ENCODE peak calls at places on chromosomes 6 and 20, in five cellular contexts. One of them, this sample, is unnamed.

GRCh38 chr6:85672050-85672449 is 29.4 kb upstream of the SYNCRIP start:
- DNase-seq in DND-41: no peak
- DNase-seq in mucosa of descending colon: no peak
- DNase-seq in OCI-M1: no peak
- DNase-seq in natural killer cell: no peak
- DNase-seq in this sample: no peak

GRCh38 chr6:100796049-100796823 is 84.9 kb downstream of the ASCC3 start:
- DNase-seq in OCI-M1: peak; percentile 75
- DNase-seq in natural killer cell: no peak
- DNase-seq in mucosa of descending colon: no peak
- DNase-seq in DND-41: no peak
- DNase-seq in this sample: no peak

GRCh38 chr6:110528051-110528929 is 51.9 kb upstream of the SLC22A16 start:
- DNase-seq in mucosa of descending colon: no peak
- DNase-seq in natural killer cell: no peak
- DNase-seq in DND-41: peak; percentile 61
- DNase-seq in OCI-M1: peak; percentile 88
- DNase-seq in this sample: peak; percentile 45

GRCh38 chr6:106899697-106900096 is 74.8 kb downstream of the CD24 start:
- DNase-seq in OCI-M1: no peak
- DNase-seq in mucosa of descending colon: no peak
- DNase-seq in DND-41: no peak
- DNase-seq in natural killer cell: no peak
- DNase-seq in this sample: no peak

GRCh38 chr6:75431379-75431778 is 62.2 kb downstream of the FILIP1 start:
- DNase-seq in mucosa of descending colon: no peak
- DNase-seq in OCI-M1: no peak
- DNase-seq in DND-41: no peak
- DNase-seq in natural killer cell: no peak
- DNase-seq in this sample: no peak

GRCh38 chr6:33276864-33277662 is at the start of gene B3GALT4:
- DNase-seq in DND-41: peak; percentile 84
- DNase-seq in OCI-M1: peak; percentile 93
- DNase-seq in mucosa of descending colon: peak; percentile 93
- DNase-seq in natural killer cell: peak; percentile 68
- DNase-seq in this sample: peak; percentile 86

GRCh38 chr6:1792989-1793388 is 183.3 kb downstream of the FOXC1 start:
- DNase-seq in DND-41: peak; percentile 41
- DNase-seq in natural killer cell: no peak
- DNase-seq in mucosa of descending colon: no peak
- DNase-seq in OCI-M1: peak; percentile 83
- DNase-seq in this sample: no peak

GRCh38 chr6:140012146-140012545 is 637.7 kb upstream of the CITED2 start:
- DNase-seq in DND-41: no peak
- DNase-seq in mucosa of descending colon: no peak
- DNase-seq in natural killer cell: no peak
- DNase-seq in OCI-M1: no peak
- DNase-seq in this sample: no peak

GRCh38 chr6:80638222-80639055 is 532.0 kb downstream of the BCKDHB start:
- DNase-seq in natural killer cell: no peak
- DNase-seq in OCI-M1: peak; percentile 22
- DNase-seq in mucosa of descending colon: no peak
- DNase-seq in DND-41: peak; percentile 10
- DNase-seq in this sample: no peak

GRCh38 chr20:9498322-9498721 is 16.1 kb upstream of the LAMP5 start:
- DNase-seq in mucosa of descending colon: no peak
- DNase-seq in natural killer cell: no peak
- DNase-seq in OCI-M1: no peak
- DNase-seq in DND-41: no peak
- DNase-seq in this sample: no peak

GRCh38 chr20:64010711-64011237 is 25.2 kb upstream of the C20orf204 start:
- DNase-seq in natural killer cell: no peak
- DNase-seq in OCI-M1: no peak
- DNase-seq in mucosa of descending colon: no peak
- DNase-seq in DND-41: no peak
- DNase-seq in this sample: no peak

GRCh38 chr6:12403201-12403826 is 113.2 kb downstream of the EDN1 start:
- DNase-seq in DND-41: no peak
- DNase-seq in OCI-M1: no peak
- DNase-seq in natural killer cell: no peak
- DNase-seq in mucosa of descending colon: no peak
- DNase-seq in this sample: no peak

GRCh38 chr6:150874184-150874583 is 8.7 kb downstream of the MTHFD1L start:
- DNase-seq in OCI-M1: no peak
- DNase-seq in DND-41: no peak
- DNase-seq in mucosa of descending colon: no peak
- DNase-seq in natural killer cell: no peak
- DNase-seq in this sample: peak; percentile 79

GRCh38 chr20:36399147-36399968 is 93.2 kb downstream of the DLGAP4 start:
- DNase-seq in mucosa of descending colon: peak; percentile 29
- DNase-seq in OCI-M1: peak; percentile 83
- DNase-seq in DND-41: peak; percentile 48
- DNase-seq in natural killer cell: no peak
- DNase-seq in this sample: peak; percentile 32

GRCh38 chr6:2857580-2858337 is 16.1 kb upstream of the SERPINB1 start:
- DNase-seq in natural killer cell: peak; percentile 60
- DNase-seq in mucosa of descending colon: peak; percentile 50
- DNase-seq in DND-41: peak; percentile 66
- DNase-seq in OCI-M1: peak; percentile 95
- DNase-seq in this sample: no peak

GRCh38 chr20:21767739-21768223 is 62.3 kb downstream of the PAX1 start:
- DNase-seq in DND-41: no peak
- DNase-seq in mucosa of descending colon: no peak
- DNase-seq in OCI-M1: no peak
- DNase-seq in natural killer cell: no peak
- DNase-seq in this sample: no peak

GRCh38 chr20:63023071-63023835 is 16.5 kb upstream of the BHLHE23 start:
- DNase-seq in natural killer cell: no peak
- DNase-seq in OCI-M1: no peak
- DNase-seq in mucosa of descending colon: peak; percentile 12
- DNase-seq in DND-41: no peak
- DNase-seq in this sample: no peak

GRCh38 chr6:42136508-42137191 is 5.8 kb downstream of the C6orf132 start:
- DNase-seq in mucosa of descending colon: no peak
- DNase-seq in DND-41: no peak
- DNase-seq in natural killer cell: no peak
- DNase-seq in OCI-M1: peak; percentile 71
- DNase-seq in this sample: peak; percentile 29

GRCh38 chr6:2124260-2124709 is 121.1 kb downstream of the GMDS start:
- DNase-seq in DND-41: no peak
- DNase-seq in mucosa of descending colon: no peak
- DNase-seq in natural killer cell: no peak
- DNase-seq in OCI-M1: peak; percentile 97
- DNase-seq in this sample: no peak

GRCh38 chr6:38725414-38726183 is 10.5 kb downstream of the DNAH8 start:
- DNase-seq in mucosa of descending colon: no peak
- DNase-seq in natural killer cell: no peak
- DNase-seq in OCI-M1: no peak
- DNase-seq in DND-41: no peak
- DNase-seq in this sample: no peak

GRCh38 chr20:8721098-8721497 is 347.8 kb upstream of the PLCB4 start:
- DNase-seq in DND-41: peak; percentile 58
- DNase-seq in mucosa of descending colon: no peak
- DNase-seq in OCI-M1: peak; percentile 66
- DNase-seq in natural killer cell: no peak
- DNase-seq in this sample: peak; percentile 21

GRCh38 chr20:44495257-44495656 is 19.6 kb downstream of the TTPAL start:
- DNase-seq in mucosa of descending colon: no peak
- DNase-seq in natural killer cell: no peak
- DNase-seq in OCI-M1: peak; percentile 13
- DNase-seq in DND-41: no peak
- DNase-seq in this sample: no peak

GRCh38 chr6:79813854-79814477 is 133.4 kb downstream of the ELOVL4 start:
- DNase-seq in DND-41: peak; percentile 60
- DNase-seq in mucosa of descending colon: peak; percentile 31
- DNase-seq in natural killer cell: peak; percentile 29
- DNase-seq in OCI-M1: peak; percentile 93
- DNase-seq in this sample: peak; percentile 20

GRCh38 chr6:105932440-105932839 is 153.7 kb upstream of the PRDM1 start:
- DNase-seq in OCI-M1: no peak
- DNase-seq in mucosa of descending colon: no peak
- DNase-seq in DND-41: no peak
- DNase-seq in natural killer cell: no peak
- DNase-seq in this sample: no peak

GRCh38 chr6:99602519-99603420 is 3.9 kb upstream of the PRDM13 start:
- DNase-seq in mucosa of descending colon: no peak
- DNase-seq in OCI-M1: no peak
- DNase-seq in natural killer cell: no peak
- DNase-seq in DND-41: no peak
- DNase-seq in this sample: no peak

GRCh38 chr20:61789329-61789728 is 276.4 kb downstream of the TAF4 start:
- DNase-seq in natural killer cell: no peak
- DNase-seq in mucosa of descending colon: no peak
- DNase-seq in DND-41: no peak
- DNase-seq in OCI-M1: no peak
- DNase-seq in this sample: no peak

GRCh38 chr6:137171824-137172733 is 1.4 kb downstream of the IL22RA2 start:
- DNase-seq in natural killer cell: no peak
- DNase-seq in mucosa of descending colon: no peak
- DNase-seq in OCI-M1: no peak
- DNase-seq in DND-41: no peak
- DNase-seq in this sample: no peak

GRCh38 chr6:121971886-121972285 is 427.6 kb upstream of the HSF2 start:
- DNase-seq in DND-41: no peak
- DNase-seq in OCI-M1: peak; percentile 85
- DNase-seq in natural killer cell: no peak
- DNase-seq in mucosa of descending colon: no peak
- DNase-seq in this sample: no peak

GRCh38 chr6:122042380-122042779 is 357.1 kb upstream of the HSF2 start:
- DNase-seq in mucosa of descending colon: no peak
- DNase-seq in DND-41: no peak
- DNase-seq in OCI-M1: no peak
- DNase-seq in natural killer cell: no peak
- DNase-seq in this sample: no peak

GRCh38 chr20:35387334-35387733 is 24.4 kb downstream of the UQCC1 start:
- DNase-seq in natural killer cell: no peak
- DNase-seq in OCI-M1: no peak
- DNase-seq in mucosa of descending colon: no peak
- DNase-seq in DND-41: no peak
- DNase-seq in this sample: no peak

GRCh38 chr20:57327820-57328219 is 1.8 kb upstream of the SPO11 start:
- DNase-seq in natural killer cell: no peak
- DNase-seq in mucosa of descending colon: no peak
- DNase-seq in OCI-M1: no peak
- DNase-seq in DND-41: no peak
- DNase-seq in this sample: no peak

GRCh38 chr20:49486064-49486463 is 3.6 kb upstream of the KCNB1 start:
- DNase-seq in mucosa of descending colon: no peak
- DNase-seq in DND-41: no peak
- DNase-seq in natural killer cell: no peak
- DNase-seq in OCI-M1: no peak
- DNase-seq in this sample: no peak

GRCh38 chr6:44237021-44237812 is 9.7 kb upstream of the HSP90AB1 start:
- DNase-seq in OCI-M1: peak; percentile 85
- DNase-seq in mucosa of descending colon: peak; percentile 91
- DNase-seq in natural killer cell: peak; percentile 78
- DNase-seq in DND-41: peak; percentile 70
- DNase-seq in this sample: peak; percentile 93

GRCh38 chr6:161922631-161923119 is 648.8 kb upstream of the AGPAT4 start:
- DNase-seq in natural killer cell: no peak
- DNase-seq in DND-41: no peak
- DNase-seq in mucosa of descending colon: peak; percentile 76
- DNase-seq in OCI-M1: peak; percentile 79
- DNase-seq in this sample: no peak

GRCh38 chr20:44644384-44645131 is 6.9 kb downstream of the ADA start:
- DNase-seq in DND-41: peak; percentile 65
- DNase-seq in mucosa of descending colon: no peak
- DNase-seq in OCI-M1: no peak
- DNase-seq in natural killer cell: peak; percentile 50
- DNase-seq in this sample: no peak

GRCh38 chr6:26440977-26441358 is 664 bp downstream of the BTN3A3 start:
- DNase-seq in natural killer cell: no peak
- DNase-seq in mucosa of descending colon: no peak
- DNase-seq in OCI-M1: no peak
- DNase-seq in DND-41: no peak
- DNase-seq in this sample: no peak

GRCh38 chr6:142187209-142187608 is 40.1 kb downstream of the VTA1 start:
- DNase-seq in mucosa of descending colon: no peak
- DNase-seq in OCI-M1: peak; percentile 31
- DNase-seq in DND-41: no peak
- DNase-seq in natural killer cell: no peak
- DNase-seq in this sample: no peak

GRCh38 chr6:134034478-134034877 is 17.9 kb downstream of the SLC2A12 start:
- DNase-seq in natural killer cell: no peak
- DNase-seq in DND-41: peak; percentile 9
- DNase-seq in mucosa of descending colon: no peak
- DNase-seq in OCI-M1: no peak
- DNase-seq in this sample: no peak

GRCh38 chr20:19211661-19212523 is 550 bp upstream of the SLC24A3 start:
- DNase-seq in mucosa of descending colon: peak; percentile 61
- DNase-seq in OCI-M1: peak; percentile 60
- DNase-seq in DND-41: no peak
- DNase-seq in natural killer cell: no peak
- DNase-seq in this sample: no peak